ENCODE peak calls at places on chromosomes 7 and 10, in four cellular contexts. P is heart right ventricle; R is tibial nerve; W is CD8-positive, alpha-beta T cell. F is an unnamed sample. For H3K4me1, the result is how much of the 10 kb centered on the place peaks cover.

GRCh38 chr10:69089638-69090599 is 2.0 kb downstream of the SRGN start:
- DNase-seq in P (peak), R (no peak), W (peak), F (peak)

GRCh38 chr10:331186-331585 is 195.9 kb downstream of the ZMYND11 start:
- DNase-seq in P (no peak), R (no peak), W (no peak), F (no peak)

GRCh38 chr7:16071246-16071857 is 350.0 kb downstream of the CRPPA start:
- DNase-seq in W (no peak), P (no peak), R (no peak), F (peak)

GRCh38 chr10:122152544-122152943 is 118.6 kb upstream of the BTBD16 start:
- DNase-seq in R (peak), W (no peak), P (peak), F (no peak)

GRCh38 chr10:1185911-1186692 is 129.9 kb downstream of the WDR37 start:
- DNase-seq in R (no peak), W (no peak), P (no peak), F (no peak)

GRCh38 chr10:132362151-132362611 is 30.2 kb downstream of the LRRC27 start:
- DNase-seq in P (no peak), W (no peak), R (no peak), F (no peak)

GRCh38 chr7:69813637-69814240 is 215.5 kb downstream of the AUTS2 start:
- DNase-seq in P (no peak), W (no peak), R (no peak), F (no peak)

GRCh38 chr10:31194986-31195385 is 124.0 kb upstream of the ZEB1 start:
- DNase-seq in W (no peak), P (no peak), R (no peak), F (no peak)

GRCh38 chr7:128361463-128362441 is at the start of gene PRRT4:
- DNase-seq in P (no peak), W (peak), R (no peak), F (peak)

GRCh38 chr7:90222811-90223725 is 11.5 kb downstream of the STEAP2 start:
- DNase-seq in W (no peak), R (peak), P (no peak), F (no peak)

GRCh38 chr10:64731016-64731415 is 1209.8 kb downstream of the REEP3 start:
- DNase-seq in P (no peak), W (no peak), R (no peak), F (no peak)

GRCh38 chr7:32140540-32140939 is 70.3 kb upstream of the PDE1C start:
- DNase-seq in R (no peak), P (no peak), W (no peak), F (no peak)

GRCh38 chr7:159227433-159227832 is 82.8 kb upstream of the VIPR2 start:
- DNase-seq in W (no peak), R (no peak), P (no peak), F (no peak)

GRCh38 chr7:138386821-138387220 is 73.2 kb upstream of the TRIM24 start:
- DNase-seq in W (no peak), R (no peak), P (no peak), F (no peak)

GRCh38 chr10:131162866-131163265 is 148.7 kb downstream of the TCERG1L start:
- DNase-seq in P (no peak), R (no peak), W (no peak), F (no peak)

GRCh38 chr10:34821587-34822585 is 6.8 kb upstream of the PARD3 start:
- DNase-seq in P (no peak), W (no peak), R (no peak), F (no peak)

GRCh38 chr10:122114156-122114747 is 125.3 kb downstream of the TACC2 start:
- DNase-seq in R (peak), P (peak), W (no peak), F (no peak)

GRCh38 chr10:119296703-119297102 is 89.3 kb downstream of the GRK5 start:
- DNase-seq in R (no peak), P (peak), W (no peak), F (no peak)

GRCh38 chr10:91024541-91024940 is 103.7 kb upstream of the ANKRD1 start:
- DNase-seq in W (no peak), R (no peak), P (no peak), F (no peak)

GRCh38 chr7:26868841-26869505 is 4.6 kb upstream of the SKAP2 start:
- DNase-seq in P (no peak), W (no peak), R (no peak), F (no peak)

GRCh38 chr7:101984141-101984879 is 166.9 kb downstream of the CUX1 start:
- DNase-seq in P (no peak), R (no peak), W (no peak), F (no peak)

GRCh38 chr10:45379303-45379726 is 5.3 kb downstream of the ALOX5 start:
- DNase-seq in W (no peak), R (no peak), P (no peak), F (no peak)

GRCh38 chr10:30055094-30055701 is 4.2 kb downstream of the JCAD start:
- DNase-seq in P (no peak), R (peak), W (no peak), F (no peak)

GRCh38 chr10:98251399-98251798 is 16.6 kb downstream of the LOXL4 start:
- DNase-seq in R (no peak), W (no peak), P (no peak), F (no peak)

GRCh38 chr10:21424511-21424910 is 101.0 kb downstream of the SKIDA1 start:
- DNase-seq in W (no peak), P (no peak), R (no peak), F (no peak)

GRCh38 chr7:88927-89921 is 103.1 kb upstream of the FAM20C start:
- DNase-seq in W (no peak), P (peak), R (peak), F (no peak)

GRCh38 chr10:49355221-49355620 is 40.7 kb downstream of the DRGX start:
- DNase-seq in W (no peak), R (no peak), P (no peak), F (no peak)

GRCh38 chr7:131642429-131642828 is 86.0 kb upstream of the PODXL start:
- DNase-seq in P (no peak), R (no peak), W (no peak), F (no peak)

GRCh38 chr10:131979336-131979735 is 2.4 kb downstream of the BNIP3 start:
- DNase-seq in W (no peak), R (no peak), P (no peak), F (no peak)

GRCh38 chr10:127934383-127934782 is 27.5 kb downstream of the PTPRE start:
- DNase-seq in W (no peak), P (no peak), R (no peak), F (no peak)

GRCh38 chr10:15815242-15815885 is 44.9 kb downstream of the MINDY3 start:
- DNase-seq in P (no peak), W (no peak), R (no peak), F (no peak)

DNA sequence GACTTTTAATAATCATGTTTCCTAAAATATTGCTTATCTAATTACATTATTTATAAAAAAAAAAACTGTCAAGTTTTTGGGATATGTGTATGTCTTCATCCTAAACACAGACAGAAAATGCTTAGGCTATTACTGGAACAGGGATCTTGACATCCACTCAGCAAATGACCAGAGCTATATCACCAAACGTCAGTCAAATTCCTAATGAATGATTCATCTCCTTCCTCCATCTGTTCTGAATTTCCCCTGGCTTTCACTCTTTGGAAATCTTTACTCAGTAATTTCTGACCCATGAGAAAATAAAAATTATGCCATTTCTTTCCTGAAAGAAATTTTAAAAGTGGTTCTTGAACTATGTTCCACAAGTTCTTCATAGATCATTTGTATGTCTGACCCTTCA is 552.4 kb upstream of the KCND2 start:
- DNase-seq in R (no peak), W (no peak), P (no peak), F (no peak)
- H3K4me1 ChIP-seq in R (under half), W (under half), P (under half), F (under half)

DNA sequence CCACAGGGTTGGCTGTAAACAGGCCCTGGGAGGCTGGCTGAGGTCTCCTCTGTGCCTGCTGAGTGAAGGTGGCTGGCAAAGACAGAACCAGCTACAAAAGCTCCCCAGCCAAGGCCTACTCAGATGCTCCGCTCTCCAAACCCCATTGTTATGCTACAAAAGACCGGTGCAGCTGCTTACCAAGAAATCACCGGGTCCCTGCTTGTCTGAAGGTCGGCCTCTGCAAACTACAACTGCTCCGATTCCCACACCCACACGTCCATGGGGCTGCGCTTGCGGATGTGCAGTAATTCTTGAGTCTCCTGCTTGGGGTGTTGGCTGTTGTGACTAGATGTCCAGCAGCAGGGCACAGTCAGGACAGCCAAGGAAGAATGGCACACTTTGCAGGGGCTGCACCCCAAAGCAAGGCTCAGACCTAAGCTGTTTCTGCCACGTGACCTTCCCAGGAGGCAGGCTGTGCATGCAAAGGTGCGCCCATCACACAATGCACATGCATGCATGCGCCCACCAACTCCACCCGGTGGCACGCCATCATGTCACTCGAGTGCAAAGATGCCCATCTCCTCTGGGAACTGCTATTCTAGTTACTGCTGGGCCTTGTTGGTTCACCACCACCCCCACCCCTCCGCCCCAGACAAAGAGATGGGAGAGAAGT is 97.8 kb downstream of the OAT start:
- DNase-seq in R (no peak), W (no peak), P (no peak), F (no peak)
- H3K4me3 ChIP-seq in R (no peak), W (no peak), P (no peak), F (no peak)

GRCh38 chr7:48087349-48087748 is 1.7 kb upstream of the UPP1 start:
- DNase-seq in W (no peak), R (no peak), P (no peak), F (peak)
- H3K4me1 ChIP-seq in W (half or more), R (under half), P (under half), F (half or more)

GRCh38 chr10:28200804-28201203 is 102.1 kb downstream of the MPP7 start:
- DNase-seq in P (no peak), W (no peak), R (no peak), F (no peak)

GRCh38 chr10:28202941-28203352 is 99.9 kb downstream of the MPP7 start:
- DNase-seq in P (peak), R (peak), W (no peak), F (no peak)

GRCh38 chr10:28207799-28208198 is 95.1 kb downstream of the MPP7 start:
- DNase-seq in R (no peak), W (no peak), P (no peak), F (no peak)

DNA sequence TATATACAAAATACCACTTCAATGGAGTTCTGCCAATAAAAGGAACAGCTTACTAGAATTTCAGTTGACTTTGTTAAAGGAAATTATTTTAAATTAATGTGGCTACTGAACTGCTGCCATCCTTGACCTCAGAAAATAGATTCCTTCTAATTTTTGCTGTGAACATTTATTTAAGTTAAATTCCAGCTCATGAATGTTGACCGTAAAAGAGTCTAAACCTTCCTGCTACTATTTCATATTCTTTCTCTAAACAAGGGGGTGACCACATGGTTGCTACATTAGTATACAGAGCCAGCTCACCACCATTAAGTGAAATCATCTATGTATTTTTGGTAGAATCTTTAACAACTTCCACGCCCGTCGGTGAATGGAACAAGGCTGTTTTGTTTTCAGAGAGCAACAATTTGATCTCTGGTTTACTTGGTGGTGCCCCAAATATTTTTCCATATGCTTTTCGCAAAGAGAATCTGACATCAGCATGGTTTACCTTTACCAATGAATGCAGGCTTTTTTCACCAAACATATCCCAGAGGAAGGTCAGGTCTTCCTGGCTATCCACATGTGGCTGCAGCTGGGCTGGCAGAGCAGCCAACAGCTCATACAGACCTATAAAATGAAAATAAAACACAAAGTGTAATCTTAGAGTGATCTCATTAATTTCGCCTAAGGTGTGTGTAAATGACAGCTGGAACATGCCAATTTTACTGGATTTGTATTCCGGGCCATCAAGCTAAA is 101.0 kb downstream of the MPP7 start:
- DNase-seq in P (no peak), R (no peak), W (no peak), F (no peak)
- H3K4me3 ChIP-seq in P (no peak), R (no peak), W (no peak), F (no peak)

DNA sequence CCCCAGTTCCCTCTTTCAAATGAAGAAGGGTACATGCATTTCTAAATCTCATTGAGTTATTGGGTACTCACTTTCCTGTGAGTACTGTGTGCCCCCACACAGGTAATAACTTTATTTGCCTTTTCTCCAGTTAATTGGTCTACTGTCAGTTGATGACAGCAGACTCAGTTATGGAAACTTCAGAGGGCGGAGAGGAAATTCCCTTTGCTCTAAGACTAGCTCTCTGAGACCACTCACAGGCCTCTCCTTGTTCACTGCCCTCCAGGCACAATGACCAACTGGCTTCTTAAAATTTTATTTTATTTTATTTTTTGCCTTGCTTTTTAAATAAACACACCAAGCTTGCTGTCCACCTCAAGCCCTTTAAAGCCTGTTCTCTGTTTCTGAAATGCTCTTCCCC is 235.8 kb upstream of the AOAH start:
- DNase-seq in P (no peak), R (no peak), W (no peak), F (no peak)
- H3K4me1 ChIP-seq in P (under half), R (under half), W (under half), F (under half)

DNA sequence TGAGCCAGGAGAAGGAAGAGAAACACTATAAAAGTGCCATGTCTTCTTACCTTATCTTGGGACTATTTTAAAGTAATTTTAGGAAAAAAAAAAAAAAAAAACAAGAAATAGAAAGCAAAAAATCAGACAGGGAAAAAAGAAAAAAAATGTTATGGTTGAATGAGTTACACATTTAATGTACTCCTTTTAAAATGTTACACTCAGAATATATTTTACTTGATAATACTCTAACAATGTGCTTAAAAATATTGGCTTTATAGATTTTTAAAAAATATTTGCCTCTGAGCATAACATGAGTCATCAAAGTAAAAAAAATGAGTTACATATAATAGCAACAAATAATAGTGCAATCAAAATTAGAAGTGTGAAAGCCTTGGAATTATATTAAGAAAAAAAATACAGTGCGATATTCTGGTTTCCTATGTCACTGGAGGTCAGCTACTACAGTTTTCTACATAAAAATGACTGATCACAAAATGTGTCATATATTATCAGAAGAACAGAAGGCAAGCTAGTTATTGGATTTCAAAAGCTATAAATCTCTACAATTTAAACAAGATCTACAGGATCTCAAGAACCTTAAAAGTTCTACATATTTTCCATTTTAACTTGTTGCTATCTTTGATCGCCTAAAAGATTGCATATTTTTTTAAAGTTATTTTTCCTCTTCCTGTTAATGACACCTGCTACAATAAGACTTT is 231.1 kb upstream of the CCDC6 start:
- DNase-seq in W (no peak), R (no peak), P (no peak), F (no peak)
- H3K4me3 ChIP-seq in W (no peak), R (no peak), P (no peak), F (no peak)

GRCh38 chr10:43090664-43091063 is 13.8 kb downstream of the RET start:
- DNase-seq in R (no peak), W (no peak), P (no peak), F (no peak)

GRCh38 chr10:43090188-43090587 is 13.3 kb downstream of the RET start:
- DNase-seq in P (no peak), R (no peak), W (no peak), F (no peak)

GRCh38 chr10:43086321-43086942 is 9.6 kb downstream of the RET start:
- DNase-seq in R (no peak), P (no peak), W (no peak), F (no peak)

GRCh38 chr10:43091846-43092245 is 15.0 kb downstream of the RET start:
- DNase-seq in W (no peak), R (no peak), P (no peak), F (no peak)

GRCh38 chr10:43089519-43089918 is 12.7 kb downstream of the RET start:
- DNase-seq in P (no peak), R (no peak), W (no peak), F (no peak)
- H3K4me1 ChIP-seq in P (under half), R (under half), W (under half), F (under half)

GRCh38 chr7:65509368-65510186 is 135.9 kb downstream of the ZNF92 start:
- DNase-seq in W (no peak), P (no peak), R (no peak), F (peak)
- H3K4me3 ChIP-seq in W (peak), P (peak), R (peak), F (peak)

F was measured in CD8-positive, alpha-beta memory T cell.